ENCODE peak calls at places on chromosomes 2 and 18, in five cellular contexts. U is effector memory CD8-positive, alpha-beta T cell; N is activated T-cell treated with anti-CD3 and anti-CD28 coated beads for 4 hours; T is neuronal stem cell; H is HEK293T. W is an unnamed sample.

GRCh38 chr2:99861376-99861760 is 281.0 kb downstream of the AFF3 start:
- DNase-seq in U (no peak), N (no peak), T (no peak), H (no peak), W (no peak)

GRCh38 chr18:62957885-62958472 is 242.6 kb downstream of the PHLPP1 start:
- DNase-seq in U (peak), N (no peak), T (peak), H (no peak), W (peak)

GRCh38 chr2:26059542-26059941 is 25.7 kb downstream of the RAB10 start:
- DNase-seq in U (no peak), N (no peak), T (no peak), H (no peak), W (no peak)

GRCh38 chr2:24329700-24330099 is 30.6 kb downstream of the ITSN2 start:
- DNase-seq in U (no peak), N (no peak), T (no peak), H (no peak), W (no peak)

GRCh38 chr18:57353137-57353939 is 981 bp downstream of the ST8SIA3 start:
- DNase-seq in U (no peak), N (no peak), T (peak), H (no peak), W (no peak)

GRCh38 chr2:193518061-193518817 is 1323.5 kb upstream of the TMEFF2 start:
- DNase-seq in U (no peak), N (no peak), T (no peak), H (no peak), W (no peak)

GRCh38 chr2:45001629-45002385 is 7.4 kb downstream of the SIX2 start:
- DNase-seq in U (no peak), N (no peak), T (no peak), H (no peak), W (no peak)

GRCh38 chr18:58762781-58763171 is 91.5 kb downstream of the MALT1 start:
- DNase-seq in U (no peak), N (no peak), T (no peak), H (no peak), W (no peak)

GRCh38 chr2:228493852-228494251 is 312.4 kb upstream of the SPHKAP start:
- DNase-seq in U (no peak), N (no peak), T (no peak), H (no peak), W (no peak)

GRCh38 chr2:129275706-129276105 is 703.8 kb upstream of the RAB6C start:
- DNase-seq in U (no peak), N (no peak), T (no peak), H (no peak), W (no peak)

GRCh38 chr2:237486819-237487448 is at the start of gene MLPH:
- DNase-seq in U (no peak), N (no peak), T (peak), H (no peak), W (no peak)

GRCh38 chr2:2577366-2577765 is 246.3 kb upstream of the MYT1L start:
- DNase-seq in U (no peak), N (no peak), T (no peak), H (no peak), W (no peak)

GRCh38 chr2:232980683-232981082 is 32.4 kb downstream of the NGEF start:
- DNase-seq in U (no peak), N (no peak), T (no peak), H (no peak), W (no peak)

GRCh38 chr2:173414823-173415322 is 60.2 kb downstream of the CDCA7 start:
- DNase-seq in U (no peak), N (no peak), T (no peak), H (no peak), W (peak)

GRCh38 chr18:48393776-48394175 is 15.4 kb downstream of the ZBTB7C start:
- DNase-seq in U (no peak), N (no peak), T (no peak), H (no peak), W (no peak)

GRCh38 chr2:190947711-190948251 is 66.2 kb downstream of the STAT1 start:
- DNase-seq in U (no peak), N (no peak), T (no peak), H (no peak), W (peak)

GRCh38 chr2:237474931-237475703 is 11.9 kb upstream of the MLPH start:
- DNase-seq in U (peak), N (peak), T (peak), H (peak), W (peak)

GRCh38 chr18:49548266-49548665 is 13.6 kb upstream of the LIPG start:
- DNase-seq in U (no peak), N (no peak), T (no peak), H (no peak), W (peak)

GRCh38 chr2:240136671-240137292 is 677 bp upstream of the COPS9 start:
- DNase-seq in U (no peak), N (peak), T (no peak), H (no peak), W (no peak)

GRCh38 chr2:180943275-180943674 is 37.1 kb upstream of the UBE2E3 start:
- DNase-seq in U (no peak), N (no peak), T (no peak), H (no peak), W (no peak)

GRCh38 chr2:37583402-37583801 is 88.0 kb downstream of the CDC42EP3 start:
- DNase-seq in U (no peak), N (no peak), T (no peak), H (no peak), W (no peak)

GRCh38 chr2:127125821-127126220 is 18.9 kb upstream of the BIN1 start:
- DNase-seq in U (no peak), N (no peak), T (no peak), H (no peak), W (no peak)

GRCh38 chr18:22841840-22842239 is 91.3 kb upstream of the RBBP8 start:
- DNase-seq in U (no peak), N (no peak), T (no peak), H (no peak), W (no peak)

GRCh38 chr18:8777846-8778245 is 72.5 kb downstream of the MTCL1 start:
- DNase-seq in U (no peak), N (no peak), T (no peak), H (no peak), W (no peak)

GRCh38 chr2:207282916-207283315 is 117.2 kb upstream of the KLF7 start:
- DNase-seq in U (no peak), N (no peak), T (no peak), H (no peak), W (no peak)

GRCh38 chr2:219494952-219495530 is 3.6 kb upstream of the GMPPA start:
- DNase-seq in U (no peak), N (no peak), T (no peak), H (no peak), W (no peak)

GRCh38 chr18:68557183-68557582 is 157.7 kb downstream of the TMX3 start:
- DNase-seq in U (no peak), N (no peak), T (no peak), H (no peak), W (no peak)

GRCh38 chr2:64542071-64543005 is 18.2 kb downstream of the AFTPH start:
- DNase-seq in U (no peak), N (no peak), T (no peak), H (no peak), W (no peak)

GRCh38 chr18:75363446-75364225 is 63.9 kb downstream of the SMIM21 start:
- DNase-seq in U (no peak), N (no peak), T (no peak), H (no peak), W (no peak)

GRCh38 chr2:217040099-217040498 is 180.2 kb upstream of the TNP1 start:
- DNase-seq in U (no peak), N (no peak), T (no peak), H (no peak), W (no peak)

GRCh38 chr2:68721482-68722071 is 13.0 kb upstream of the ARHGAP25 start:
- DNase-seq in U (peak), N (no peak), T (no peak), H (no peak), W (peak)

GRCh38 chr2:184322615-184323014 is 275.7 kb upstream of the ZNF804A start:
- DNase-seq in U (no peak), N (no peak), T (no peak), H (no peak), W (no peak)

GRCh38 chr2:122516775-122517174 is 761.3 kb downstream of the TSN start:
- DNase-seq in U (no peak), N (no peak), T (no peak), H (no peak), W (no peak)

GRCh38 chr18:26017929-26018328 is 72.5 kb downstream of the SS18 start:
- DNase-seq in U (no peak), N (no peak), T (no peak), H (no peak), W (peak)

GRCh38 chr2:144452169-144453038 is 67.5 kb downstream of the ZEB2 start:
- DNase-seq in U (no peak), N (no peak), T (peak), H (peak), W (peak)

W was measured in H4.